ENCODE peak calls at places on chromosomes 3 and 15, in six cellular contexts. E is transverse colon, U is cardiac fibroblast, C is fibroblast of pulmonary artery, O is NB4, P is tibial nerve. K is an unnamed sample.

GRCh38 chr3:193764959-193765358 is 172.0 kb downstream of the OPA1 start:
- DNase-seq in U (no peak), O (no peak), C (no peak), P (no peak), E (no peak), K (no peak)

GRCh38 chr3:196757876-196758739 is 18.5 kb downstream of the PAK2 start:
- DNase-seq in E (no peak), C (peak), O (no peak), P (no peak), U (peak), K (no peak)

GRCh38 chr3:58994746-58995330 is 55.0 kb downstream of the CFAP20DC start:
- DNase-seq in P (peak), O (peak), E (peak), C (peak), U (peak), K (no peak)

GRCh38 chr15:64379216-64379960 is 1.9 kb downstream of the PCLAF start:
- DNase-seq in U (peak), P (no peak), C (no peak), E (no peak), O (peak), K (no peak)

GRCh38 chr15:34109775-34110663 is 8.1 kb downstream of the PGBD4 start:
- DNase-seq in E (no peak), C (peak), U (peak), P (no peak), O (peak), K (no peak)

GRCh38 chr3:178454714-178455113 is 81.5 kb upstream of the KCNMB2 start:
- DNase-seq in E (peak), O (no peak), U (peak), P (peak), C (peak), K (no peak)

GRCh38 chr3:20073683-20074082 is 33.4 kb downstream of the KAT2B start:
- DNase-seq in C (peak), U (no peak), O (no peak), E (no peak), P (no peak), K (no peak)

GRCh38 chr3:52798978-52799476 is 4.4 kb downstream of the ITIH3 start:
- DNase-seq in U (no peak), P (no peak), E (peak), C (no peak), O (peak), K (no peak)

GRCh38 chr3:172877011-172877410 is 126.5 kb downstream of the ECT2 start:
- DNase-seq in E (no peak), O (peak), U (peak), C (peak), P (no peak), K (no peak)

GRCh38 chr3:38001456-38002081 is 11.0 kb downstream of the VILL start:
- DNase-seq in U (no peak), P (no peak), E (peak), O (no peak), C (no peak), K (no peak)

GRCh38 chr3:71330505-71330904 is 253.0 kb downstream of the FOXP1 start:
- DNase-seq in P (no peak), U (no peak), C (no peak), O (no peak), E (no peak), K (no peak)

GRCh38 chr3:190382082-190382481 is 5.9 kb upstream of the CLDN16 start:
- DNase-seq in P (no peak), U (peak), E (no peak), O (no peak), C (peak), K (peak)

GRCh38 chr15:63402498-63403253 is 21.0 kb upstream of the CA12 start:
- DNase-seq in C (peak), O (peak), P (peak), U (peak), E (no peak), K (no peak)

GRCh38 chr3:62229908-62230307 is 143.4 kb downstream of the FEZF2 start:
- DNase-seq in C (peak), P (no peak), U (peak), E (no peak), O (peak), K (no peak)

GRCh38 chr3:120369000-120369399 is 19.8 kb upstream of the LRRC58 start:
- DNase-seq in P (no peak), C (no peak), E (no peak), U (no peak), O (no peak), K (no peak)

GRCh38 chr15:73601449-73602425 is 31.5 kb downstream of the NPTN start:
- DNase-seq in P (peak), O (peak), E (peak), C (peak), U (peak), K (no peak)

GRCh38 chr3:150610785-150611184 is 7.7 kb downstream of the SELENOT start:
- DNase-seq in U (peak), O (peak), E (no peak), P (no peak), C (peak), K (no peak)

GRCh38 chr3:195876297-195877031 is 31.9 kb downstream of the TNK2 start:
- DNase-seq in U (no peak), E (peak), C (no peak), P (no peak), O (peak), K (no peak)

GRCh38 chr3:190863119-190863465 is 598 bp upstream of the GMNC start:
- DNase-seq in E (no peak), O (no peak), U (peak), C (no peak), P (no peak), K (no peak)

GRCh38 chr3:194148383-194148782 is 12.4 kb downstream of the HES1 start:
- DNase-seq in P (peak), O (no peak), E (no peak), C (peak), U (peak), K (no peak)

GRCh38 chr15:32125595-32125994 is 95.3 kb downstream of the CHRNA7 start:
- DNase-seq in E (no peak), P (no peak), C (no peak), U (no peak), O (no peak), K (no peak)

GRCh38 chr15:66788024-66788423 is 86.0 kb downstream of the SMAD6 start:
- DNase-seq in C (no peak), U (no peak), P (no peak), O (no peak), E (no peak), K (no peak)

GRCh38 chr3:188583476-188584161 is 429.7 kb downstream of the LPP start:
- DNase-seq in C (no peak), E (peak), P (no peak), U (no peak), O (no peak), K (no peak)

GRCh38 chr15:45648521-45649200 is 13.8 kb downstream of the SQOR start:
- DNase-seq in C (peak), P (no peak), U (peak), E (no peak), O (no peak), K (no peak)

GRCh38 chr3:64898941-64899340 is 211.1 kb upstream of the ADAMTS9 start:
- DNase-seq in C (no peak), O (no peak), U (no peak), E (no peak), P (no peak), K (no peak)

GRCh38 chr3:182969277-182969676 is 11.1 kb downstream of the DCUN1D1 start:
- DNase-seq in U (peak), P (no peak), E (no peak), C (peak), O (no peak), K (peak)

GRCh38 chr3:58683001-58683845 is 16.6 kb upstream of the FAM3D start:
- DNase-seq in O (peak), P (no peak), E (no peak), C (peak), U (no peak), K (no peak)

GRCh38 chr3:175260145-175260794 is 401.1 kb downstream of the NAALADL2 start:
- DNase-seq in P (no peak), U (peak), C (peak), E (no peak), O (no peak), K (no peak)

GRCh38 chr15:88187195-88187594 is 69.3 kb downstream of the NTRK3 start:
- DNase-seq in P (no peak), E (no peak), O (no peak), U (peak), C (peak), K (no peak)

DNA sequence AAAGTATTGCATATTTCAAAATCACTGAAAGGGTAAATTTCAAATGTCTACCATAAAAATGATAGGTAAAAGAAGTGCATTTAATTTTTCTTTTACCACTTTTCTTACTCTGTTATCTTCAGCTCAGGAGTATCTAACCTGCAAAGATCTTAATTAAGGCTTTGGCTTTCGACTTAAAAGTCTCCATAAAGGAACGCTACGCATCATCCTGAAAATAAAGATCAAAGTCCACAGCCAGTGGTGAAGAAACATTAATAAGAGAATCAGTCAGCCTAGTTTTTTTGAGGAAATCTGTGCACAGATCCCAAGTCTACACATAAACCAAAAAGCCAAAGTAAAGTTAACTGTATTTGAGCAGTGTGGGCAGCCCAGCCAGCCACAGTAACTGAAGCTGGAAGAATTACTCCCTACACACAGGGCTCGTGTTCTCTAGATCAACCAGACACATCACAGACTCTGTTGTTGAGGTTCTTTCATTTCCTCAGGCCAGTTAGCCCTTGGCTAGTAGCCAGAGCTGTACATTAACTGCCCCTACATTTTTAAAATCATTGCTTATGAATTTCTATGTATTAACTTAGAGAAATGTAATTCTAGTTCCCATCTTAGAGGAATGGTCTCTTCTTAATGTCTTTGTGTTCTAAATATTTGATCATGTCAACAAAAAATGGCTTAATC is 6.9 kb downstream of the LRRC2 start:
- DNase-seq in U (no peak), P (no peak), O (no peak), E (no peak), C (no peak), K (no peak)
- H3K4me3 ChIP-seq in U (no peak), P (no peak), O (peak), E (peak), C (no peak), K (no peak)

GRCh38 chr15:70812827-70813364 is 41.1 kb downstream of the LARP6 start:
- DNase-seq in E (no peak), U (no peak), C (no peak), O (no peak), P (no peak), K (no peak)

GRCh38 chr15:70810916-70811578 is 42.9 kb downstream of the LARP6 start:
- DNase-seq in P (no peak), U (no peak), E (no peak), C (no peak), O (no peak), K (no peak)

GRCh38 chr15:70802629-70803028 is 39.3 kb upstream of the UACA start:
- DNase-seq in P (no peak), E (no peak), O (no peak), U (peak), C (peak), K (no peak)

DNA sequence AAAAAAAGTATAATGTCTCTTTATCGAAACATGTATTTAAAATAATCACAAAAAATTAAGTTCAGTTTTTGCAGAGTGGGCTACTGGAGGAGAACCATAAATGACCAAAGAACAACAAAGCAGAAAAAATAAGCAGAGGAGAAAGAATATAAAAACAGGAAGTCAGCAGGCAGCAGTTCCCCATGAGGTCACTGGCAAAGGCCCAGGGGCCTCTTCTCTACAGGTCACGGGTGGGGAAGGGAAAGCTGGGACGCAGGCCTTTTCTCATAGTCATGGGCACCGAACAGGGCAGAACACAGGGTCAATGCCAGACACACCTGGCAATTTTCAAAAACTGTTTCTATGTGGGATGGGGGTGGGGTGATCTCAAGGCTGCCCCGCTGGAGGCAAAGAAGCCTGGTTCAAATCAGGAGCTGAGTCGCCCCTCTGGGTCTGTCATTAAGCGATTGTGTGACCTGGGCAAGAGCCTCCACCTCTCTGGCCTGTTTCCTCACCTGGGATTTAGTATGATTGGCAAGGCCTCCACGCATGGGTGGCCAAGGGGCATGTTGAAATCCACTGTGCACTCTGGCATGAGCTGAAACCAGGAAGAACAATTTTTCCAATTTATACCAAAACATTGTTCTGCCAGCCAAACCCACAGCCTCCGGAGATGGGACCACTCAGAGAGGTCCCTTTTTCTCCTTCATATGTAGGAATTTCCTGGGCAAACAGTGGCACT is 43.8 kb upstream of the UACA start:
- DNase-seq in U (peak), O (peak), P (peak), C (peak), E (peak), K (no peak)
- TF ChIP-seq CTCF in U (no peak), O (no peak), P (no peak), C (no peak), E (no peak), K (no peak)

GRCh38 chr3:31539275-31539674 is 6.5 kb downstream of the STT3B start:
- DNase-seq in E (no peak), P (no peak), O (no peak), U (no peak), C (no peak), K (no peak)
- H3K4me3 ChIP-seq in E (no peak), P (no peak), O (peak), U (no peak), C (no peak), K (no peak)

DNA sequence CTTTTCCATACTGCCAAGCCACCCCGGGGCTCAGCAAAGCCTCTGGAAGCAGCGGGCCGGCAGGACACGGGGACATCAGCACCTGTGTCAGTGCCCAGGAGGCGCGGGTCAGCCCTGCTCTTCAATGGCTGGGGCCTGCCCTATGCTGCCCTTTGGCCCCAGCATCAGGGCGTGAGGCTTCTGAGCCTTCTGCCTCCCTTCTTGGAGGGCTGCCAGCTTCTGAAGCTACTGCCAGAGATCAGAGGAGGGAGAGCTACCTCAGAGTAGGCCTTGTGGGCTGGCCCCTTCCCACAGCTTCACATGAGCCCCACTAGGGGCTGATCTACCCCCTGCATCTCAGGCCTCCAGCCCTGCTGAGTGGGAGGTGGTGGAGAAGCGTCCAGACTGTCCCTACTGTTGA is 13.0 kb upstream of the TMEM115 start:
- DNase-seq in U (no peak), E (peak), O (no peak), P (no peak), C (no peak), K (no peak)
- TF ChIP-seq CTCF in U (no peak), E (no peak), O (no peak), P (no peak), C (no peak), K (no peak)

GRCh38 chr3:112643621-112644236 is 2.8 kb upstream of the CCDC80 start:
- DNase-seq in P (no peak), C (no peak), E (no peak), O (no peak), U (no peak), K (no peak)
- H3K4me3 ChIP-seq in P (no peak), C (no peak), E (no peak), O (no peak), U (no peak), K (no peak)

GRCh38 chr3:108103971-108104797 is 13.4 kb upstream of the CD47 start:
- DNase-seq in P (no peak), U (peak), O (no peak), E (no peak), C (peak), K (no peak)
- TF ChIP-seq CTCF in P (no peak), U (no peak), O (no peak), E (no peak), C (peak), K (no peak)

GRCh38 chr3:56778904-56779303 is 22.8 kb downstream of the ARHGEF3 start:
- DNase-seq in E (no peak), U (no peak), P (no peak), C (no peak), O (no peak), K (no peak)
- H3K4me3 ChIP-seq in E (no peak), U (no peak), P (no peak), C (no peak), O (no peak), K (no peak)

DNA sequence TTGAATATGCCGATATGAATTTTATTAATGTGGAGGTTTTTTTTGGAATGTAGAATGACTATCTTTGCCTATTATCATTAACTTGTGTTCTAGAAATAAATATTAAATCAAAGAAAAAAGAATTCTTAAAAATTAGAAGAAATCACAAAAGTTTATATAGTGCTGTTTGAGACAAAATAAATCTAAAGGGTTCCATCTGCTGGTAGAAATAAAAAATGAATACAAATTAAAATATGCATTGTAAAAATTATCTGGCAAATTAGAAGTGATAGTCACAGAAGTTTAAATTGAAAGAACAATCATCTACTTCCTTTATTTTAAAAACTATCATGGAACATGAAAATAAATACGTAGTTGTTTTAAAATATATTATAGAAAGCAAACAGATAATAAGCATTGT is 22.7 kb upstream of the ZBTB20 start:
- DNase-seq in U (peak), O (no peak), P (no peak), C (peak), E (no peak), K (no peak)
- TF ChIP-seq CTCF in U (peak), O (no peak), P (no peak), C (peak), E (peak), K (no peak)

GRCh38 chr15:91473894-91474293 is 373.8 kb downstream of the SV2B start:
- DNase-seq in P (no peak), C (peak), O (no peak), U (no peak), E (no peak), K (no peak)

GRCh38 chr15:91468861-91469260 is 368.8 kb downstream of the SV2B start:
- DNase-seq in P (no peak), E (no peak), O (no peak), U (no peak), C (no peak), K (no peak)

GRCh38 chr15:91471410-91471993 is 371.4 kb downstream of the SV2B start:
- DNase-seq in E (no peak), C (no peak), O (no peak), U (no peak), P (no peak), K (no peak)

GRCh38 chr15:91469627-91470567 is 369.8 kb downstream of the SV2B start:
- DNase-seq in U (no peak), E (peak), P (no peak), C (no peak), O (peak), K (no peak)

GRCh38 chr15:91472316-91472756 is 372.3 kb downstream of the SV2B start:
- DNase-seq in E (no peak), U (no peak), O (no peak), P (no peak), C (no peak), K (no peak)
- H3K4me3 ChIP-seq in E (no peak), U (no peak), O (no peak), P (no peak), C (no peak), K (no peak)

K was measured in AG04449.